ENCODE peak calls at places on chromosomes 6 and 20, in eight cellular contexts. One of them, this sample, is unnamed.
A peak's percentile ranks its signal among the peaks of the same experiment; 100 is the strongest.

GRCh38 chr6:109454483-109455160 is 950 bp downstream of the MICAL1 start:
- DNase-seq in adrenal gland: peak; percentile 56
- DNase-seq in fibroblast of lung: peak; percentile 26
- DNase-seq in ovary: no peak
- DNase-seq in colonic mucosa: peak; percentile 51
- DNase-seq in upper lobe of right lung: peak; percentile 75
- DNase-seq in sigmoid colon: peak; percentile 77
- DNase-seq in CD8-positive, alpha-beta T cell: peak; percentile 63
- DNase-seq in this sample: peak; percentile 54

GRCh38 chr20:62356948-62357667 is 10.0 kb downstream of the LAMA5 start:
- DNase-seq in sigmoid colon: peak; percentile 89
- DNase-seq in upper lobe of right lung: no peak
- DNase-seq in colonic mucosa: no peak
- DNase-seq in ovary: peak; percentile 78
- DNase-seq in adrenal gland: peak; percentile 86
- DNase-seq in CD8-positive, alpha-beta T cell: no peak
- DNase-seq in fibroblast of lung: peak; percentile 67
- DNase-seq in this sample: no peak

GRCh38 chr6:134619789-134620188 is 301.9 kb upstream of the SGK1 start:
- DNase-seq in ovary: no peak
- DNase-seq in sigmoid colon: no peak
- DNase-seq in adrenal gland: no peak
- DNase-seq in fibroblast of lung: peak; percentile 87
- DNase-seq in CD8-positive, alpha-beta T cell: no peak
- DNase-seq in upper lobe of right lung: no peak
- DNase-seq in colonic mucosa: no peak
- DNase-seq in this sample: no peak

GRCh38 chr6:85747654-85748053 is 105.0 kb upstream of the SYNCRIP start:
- DNase-seq in colonic mucosa: no peak
- DNase-seq in upper lobe of right lung: no peak
- DNase-seq in ovary: no peak
- DNase-seq in fibroblast of lung: peak; percentile 84
- DNase-seq in CD8-positive, alpha-beta T cell: no peak
- DNase-seq in sigmoid colon: no peak
- DNase-seq in adrenal gland: no peak
- DNase-seq in this sample: no peak

GRCh38 chr6:108001696-108002231 is 43.8 kb upstream of the SEC63 start:
- DNase-seq in colonic mucosa: peak; percentile 31
- DNase-seq in upper lobe of right lung: no peak
- DNase-seq in sigmoid colon: no peak
- DNase-seq in fibroblast of lung: no peak
- DNase-seq in adrenal gland: no peak
- DNase-seq in ovary: no peak
- DNase-seq in CD8-positive, alpha-beta T cell: no peak
- DNase-seq in this sample: no peak

GRCh38 chr6:148530394-148530923 is 187.8 kb downstream of the SASH1 start:
- DNase-seq in adrenal gland: peak; percentile 21
- DNase-seq in CD8-positive, alpha-beta T cell: no peak
- DNase-seq in colonic mucosa: no peak
- DNase-seq in sigmoid colon: no peak
- DNase-seq in fibroblast of lung: peak; percentile 95
- DNase-seq in ovary: no peak
- DNase-seq in upper lobe of right lung: no peak
- DNase-seq in this sample: no peak

GRCh38 chr20:59248031-59248684 is 52.3 kb upstream of the EDN3 start:
- DNase-seq in adrenal gland: no peak
- DNase-seq in ovary: no peak
- DNase-seq in sigmoid colon: no peak
- DNase-seq in fibroblast of lung: no peak
- DNase-seq in colonic mucosa: no peak
- DNase-seq in CD8-positive, alpha-beta T cell: no peak
- DNase-seq in upper lobe of right lung: no peak
- DNase-seq in this sample: no peak

GRCh38 chr20:4811661-4812181 is 90.0 kb downstream of the PRND start:
- DNase-seq in CD8-positive, alpha-beta T cell: peak; percentile 33
- DNase-seq in fibroblast of lung: no peak
- DNase-seq in upper lobe of right lung: peak; percentile 74
- DNase-seq in sigmoid colon: peak; percentile 84
- DNase-seq in colonic mucosa: peak; percentile 53
- DNase-seq in ovary: no peak
- DNase-seq in adrenal gland: peak; percentile 74
- DNase-seq in this sample: peak; percentile 64

DNA sequence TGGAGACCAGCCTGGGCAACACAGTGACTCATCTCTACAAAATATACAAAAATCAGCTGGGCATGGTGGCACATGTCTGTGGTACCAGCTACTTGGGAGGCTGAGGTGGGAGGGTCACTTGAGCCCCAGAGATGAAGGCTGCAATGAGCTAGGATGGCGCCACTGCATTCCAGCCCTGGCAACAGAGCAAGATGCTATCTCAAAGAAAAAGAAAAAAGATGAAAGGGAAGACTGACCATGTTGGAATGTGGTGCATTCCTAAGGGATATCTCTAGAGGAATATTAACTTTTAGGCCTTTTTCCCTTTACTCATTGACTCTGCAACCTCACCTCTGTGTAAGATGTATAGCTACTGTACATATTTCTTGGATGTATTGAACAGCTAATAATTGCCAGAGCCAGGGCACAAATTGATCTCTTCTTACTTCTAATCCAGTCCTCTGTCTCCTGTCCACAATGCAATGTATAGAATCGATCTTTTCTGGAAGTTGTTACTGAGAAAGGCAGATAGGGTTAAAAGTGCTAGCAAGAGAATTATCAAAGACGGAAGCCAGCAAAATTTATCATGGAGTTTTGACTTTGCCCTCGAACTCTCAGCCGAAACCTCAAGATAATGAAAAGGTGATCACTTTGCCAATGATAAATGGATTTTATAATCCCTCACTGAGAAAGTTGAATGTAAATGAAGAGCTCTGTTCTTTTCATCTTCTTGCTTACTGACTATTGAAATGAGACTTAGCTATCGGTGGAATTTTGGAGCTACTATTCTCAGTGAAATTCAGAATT is 46.3 kb downstream of the GCNT2 start:
- DNase-seq in ovary: no peak
- DNase-seq in CD8-positive, alpha-beta T cell: no peak
- DNase-seq in adrenal gland: no peak
- DNase-seq in colonic mucosa: no peak
- DNase-seq in upper lobe of right lung: no peak
- DNase-seq in fibroblast of lung: no peak
- DNase-seq in sigmoid colon: no peak
- DNase-seq in this sample: no peak
- H3K27ac ChIP-seq in ovary: no peak overlapping the region
- H3K27ac ChIP-seq in CD8-positive, alpha-beta T cell: no peak overlapping the region
- H3K27ac ChIP-seq in adrenal gland: no peak overlapping the region
- H3K27ac ChIP-seq in colonic mucosa: no peak overlapping the region
- H3K27ac ChIP-seq in upper lobe of right lung: no peak overlapping the region
- H3K27ac ChIP-seq in fibroblast of lung: no peak overlapping the region
- H3K27ac ChIP-seq in sigmoid colon: no peak overlapping the region
- H3K27ac ChIP-seq in this sample: no peak overlapping the region

GRCh38 chr6:40355532-40355931 is 231.6 kb downstream of the LRFN2 start:
- DNase-seq in sigmoid colon: no peak
- DNase-seq in adrenal gland: no peak
- DNase-seq in upper lobe of right lung: no peak
- DNase-seq in fibroblast of lung: no peak
- DNase-seq in ovary: no peak
- DNase-seq in CD8-positive, alpha-beta T cell: no peak
- DNase-seq in colonic mucosa: no peak
- DNase-seq in this sample: no peak

GRCh38 chr6:40362859-40363258 is 224.3 kb downstream of the LRFN2 start:
- DNase-seq in CD8-positive, alpha-beta T cell: no peak
- DNase-seq in colonic mucosa: no peak
- DNase-seq in ovary: no peak
- DNase-seq in sigmoid colon: no peak
- DNase-seq in adrenal gland: no peak
- DNase-seq in upper lobe of right lung: no peak
- DNase-seq in fibroblast of lung: no peak
- DNase-seq in this sample: no peak

GRCh38 chr6:40359808-40360207 is 227.4 kb downstream of the LRFN2 start:
- DNase-seq in fibroblast of lung: no peak
- DNase-seq in colonic mucosa: no peak
- DNase-seq in CD8-positive, alpha-beta T cell: no peak
- DNase-seq in upper lobe of right lung: no peak
- DNase-seq in adrenal gland: no peak
- DNase-seq in ovary: no peak
- DNase-seq in sigmoid colon: no peak
- DNase-seq in this sample: no peak

GRCh38 chr6:40356242-40356910 is 230.8 kb downstream of the LRFN2 start:
- DNase-seq in fibroblast of lung: no peak
- DNase-seq in colonic mucosa: no peak
- DNase-seq in sigmoid colon: no peak
- DNase-seq in upper lobe of right lung: no peak
- DNase-seq in CD8-positive, alpha-beta T cell: no peak
- DNase-seq in adrenal gland: no peak
- DNase-seq in ovary: no peak
- DNase-seq in this sample: no peak

DNA sequence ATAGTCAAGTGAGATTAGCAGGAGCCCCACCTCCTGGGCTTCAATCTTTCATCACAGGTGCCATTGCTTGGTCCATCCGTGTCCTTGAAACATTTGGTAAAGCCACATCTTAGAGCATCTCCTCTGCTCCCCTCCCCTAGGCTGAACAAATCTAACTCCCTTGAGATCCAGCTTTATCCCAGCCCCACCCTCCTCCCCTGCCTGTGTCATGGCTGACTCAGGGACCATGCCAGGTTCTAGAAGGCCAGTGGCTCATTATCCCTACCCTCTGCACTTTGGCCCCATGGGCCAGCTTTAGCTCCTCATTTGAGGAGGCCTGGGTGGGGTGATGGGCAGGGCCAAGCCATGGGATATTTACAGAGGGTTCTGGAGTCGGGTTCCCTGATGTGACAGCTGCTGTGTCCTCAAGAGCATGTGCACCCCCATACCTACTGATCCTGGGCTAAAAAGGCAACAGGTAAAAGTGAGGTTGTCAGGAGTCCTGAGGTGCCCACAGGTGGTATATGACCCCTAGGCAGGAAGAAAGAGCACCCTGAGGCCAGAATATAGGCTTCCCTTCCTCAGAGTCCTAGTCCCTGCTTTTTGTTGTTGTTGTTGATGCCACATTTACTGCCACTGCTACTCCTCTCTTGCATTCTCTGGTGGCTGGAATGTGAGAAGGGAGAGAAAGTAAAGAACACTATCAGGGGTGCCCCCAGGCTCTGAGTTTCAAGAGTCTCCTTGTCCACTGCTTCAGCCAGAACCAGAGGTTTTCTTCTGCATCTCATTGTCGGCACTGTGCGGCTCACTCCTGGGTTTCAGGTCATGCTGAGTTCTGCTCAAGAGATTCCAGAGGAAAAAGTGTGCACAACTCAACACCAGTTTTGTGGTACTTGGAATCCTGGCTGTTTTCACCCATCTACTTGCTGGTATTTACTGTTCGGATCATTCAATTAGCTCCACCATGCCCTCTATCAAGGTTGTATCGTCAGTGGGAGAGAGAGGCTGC is 228.4 kb downstream of the LRFN2 start:
- DNase-seq in fibroblast of lung: no peak
- DNase-seq in colonic mucosa: no peak
- DNase-seq in upper lobe of right lung: no peak
- DNase-seq in CD8-positive, alpha-beta T cell: no peak
- DNase-seq in sigmoid colon: no peak
- DNase-seq in adrenal gland: no peak
- DNase-seq in ovary: no peak
- DNase-seq in this sample: no peak
- TF ChIP-seq CTCF in fibroblast of lung: no peak
- TF ChIP-seq CTCF in colonic mucosa: no peak
- TF ChIP-seq CTCF in upper lobe of right lung: no peak
- TF ChIP-seq CTCF in CD8-positive, alpha-beta T cell: no peak
- TF ChIP-seq CTCF in sigmoid colon: no peak
- TF ChIP-seq CTCF in adrenal gland: no peak
- TF ChIP-seq CTCF in ovary: no peak
- TF ChIP-seq CTCF in this sample: no peak

GRCh38 chr6:113634352-113635163 is 222.6 kb upstream of the MARCKS start:
- DNase-seq in adrenal gland: no peak
- DNase-seq in fibroblast of lung: peak; percentile 51
- DNase-seq in sigmoid colon: no peak
- DNase-seq in ovary: no peak
- DNase-seq in CD8-positive, alpha-beta T cell: no peak
- DNase-seq in colonic mucosa: no peak
- DNase-seq in upper lobe of right lung: no peak
- DNase-seq in this sample: no peak
- H3K27ac ChIP-seq in adrenal gland: no peak overlapping the region
- H3K27ac ChIP-seq in fibroblast of lung: no peak overlapping the region
- H3K27ac ChIP-seq in sigmoid colon: peak overlapping the region; percentile 58
- H3K27ac ChIP-seq in ovary: no peak overlapping the region
- H3K27ac ChIP-seq in CD8-positive, alpha-beta T cell: no peak overlapping the region
- H3K27ac ChIP-seq in colonic mucosa: no peak overlapping the region
- H3K27ac ChIP-seq in upper lobe of right lung: no peak overlapping the region
- H3K27ac ChIP-seq in this sample: no peak overlapping the region

GRCh38 chr20:57548177-57549058 is 12.5 kb upstream of the PCK1 start:
- DNase-seq in adrenal gland: no peak
- DNase-seq in CD8-positive, alpha-beta T cell: no peak
- DNase-seq in upper lobe of right lung: no peak
- DNase-seq in fibroblast of lung: no peak
- DNase-seq in colonic mucosa: no peak
- DNase-seq in ovary: no peak
- DNase-seq in sigmoid colon: peak; percentile 56
- DNase-seq in this sample: no peak

GRCh38 chr20:57544838-57545564 is 15.9 kb upstream of the PCK1 start:
- DNase-seq in sigmoid colon: no peak
- DNase-seq in adrenal gland: no peak
- DNase-seq in CD8-positive, alpha-beta T cell: no peak
- DNase-seq in upper lobe of right lung: no peak
- DNase-seq in colonic mucosa: peak; percentile 68
- DNase-seq in fibroblast of lung: no peak
- DNase-seq in ovary: no peak
- DNase-seq in this sample: no peak

GRCh38 chr20:57547250-57547649 is 13.7 kb upstream of the PCK1 start:
- DNase-seq in ovary: no peak
- DNase-seq in adrenal gland: no peak
- DNase-seq in fibroblast of lung: peak; percentile 4
- DNase-seq in sigmoid colon: peak; percentile 57
- DNase-seq in upper lobe of right lung: no peak
- DNase-seq in colonic mucosa: no peak
- DNase-seq in CD8-positive, alpha-beta T cell: no peak
- DNase-seq in this sample: no peak

GRCh38 chr20:57543754-57544153 is 17.2 kb upstream of the PCK1 start:
- DNase-seq in colonic mucosa: no peak
- DNase-seq in sigmoid colon: no peak
- DNase-seq in upper lobe of right lung: no peak
- DNase-seq in ovary: no peak
- DNase-seq in fibroblast of lung: no peak
- DNase-seq in CD8-positive, alpha-beta T cell: no peak
- DNase-seq in adrenal gland: no peak
- DNase-seq in this sample: no peak

DNA sequence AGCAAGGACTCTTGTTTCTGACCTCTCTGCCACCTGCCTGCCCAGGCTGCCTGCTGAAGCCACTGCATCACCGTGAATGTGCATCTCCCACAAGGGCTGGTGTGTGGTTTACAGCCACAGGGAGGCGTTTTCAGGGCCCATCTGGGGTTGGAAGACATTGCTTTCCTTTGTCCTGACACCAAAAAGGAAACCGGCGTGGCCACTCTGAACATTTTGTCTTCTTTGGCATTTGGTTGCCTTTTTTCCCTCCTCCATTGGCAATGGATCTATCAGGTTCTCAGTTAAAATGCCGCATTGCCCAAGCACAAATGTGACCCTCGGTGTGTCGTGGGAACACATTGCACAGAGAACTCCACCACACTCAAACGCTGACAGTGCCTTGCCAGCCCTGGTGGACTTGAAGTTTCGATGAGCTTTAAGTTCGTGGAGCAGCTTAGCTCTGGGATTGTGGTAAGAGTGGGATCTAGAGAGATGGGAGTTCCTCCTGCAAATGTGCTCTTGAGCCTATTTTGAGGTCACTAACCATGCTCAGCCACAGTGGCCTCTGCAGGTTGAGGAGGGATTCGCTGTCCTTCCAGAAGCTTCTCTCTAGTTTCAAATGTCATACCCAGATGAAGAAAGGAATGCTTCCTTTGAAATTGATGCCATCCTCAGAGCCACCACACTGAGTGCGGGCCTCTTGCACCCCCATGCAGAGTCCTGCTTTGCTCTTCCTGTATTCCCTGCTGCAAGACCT is 14.8 kb upstream of the PCK1 start:
- DNase-seq in upper lobe of right lung: no peak
- DNase-seq in fibroblast of lung: no peak
- DNase-seq in sigmoid colon: peak; percentile 34
- DNase-seq in colonic mucosa: peak; percentile 15
- DNase-seq in ovary: no peak
- DNase-seq in CD8-positive, alpha-beta T cell: no peak
- DNase-seq in adrenal gland: no peak
- DNase-seq in this sample: no peak
- TF ChIP-seq CTCF in upper lobe of right lung: no peak
- TF ChIP-seq CTCF in fibroblast of lung: no peak
- TF ChIP-seq CTCF in sigmoid colon: no peak
- TF ChIP-seq CTCF in colonic mucosa: no peak
- TF ChIP-seq CTCF in ovary: no peak
- TF ChIP-seq CTCF in CD8-positive, alpha-beta T cell: no peak
- TF ChIP-seq CTCF in adrenal gland: no peak
- TF ChIP-seq CTCF in this sample: no peak

This sample was measured in CD4-positive, alpha-beta T cell.